ENCODE peak calls at places on chromosomes 4 and X, in seven cellular contexts. K is astrocyte of the spinal cord, S is WERI-Rb-1, W is right atrium auricular region, X is right cardiac atrium, G is small intestine, D is HFF-Myc. L is an unnamed sample.

GRCh38 chrX:74419861-74420193 is 1.5 kb upstream of the SLC16A2 start:
- DNase-seq in K (no peak), X (no peak), G (peak; percentile 30), W (no peak), S (peak; percentile 10), D (no peak), L (no peak)

GRCh38 chr4:152047451-152047850 is 286.6 kb upstream of the GATB start:
- DNase-seq in G (no peak), K (no peak), S (no peak), X (no peak), W (no peak), D (no peak), L (no peak)

GRCh38 chr4:145177906-145178538 is 2.4 kb downstream of the OTUD4 start:
- DNase-seq in W (no peak), K (peak; percentile 43), D (no peak), S (no peak), G (peak; percentile 73), X (no peak), L (no peak)

GRCh38 chrX:72306851-72307645 is 1.3 kb upstream of the CITED1 start:
- DNase-seq in X (peak; percentile 82), K (peak; percentile 73), D (no peak), S (peak; percentile 86), G (peak; percentile 51), W (peak; percentile 60), L (no peak)

GRCh38 chr4:106058919-106059318 is 163.6 kb downstream of the NPNT start:
- DNase-seq in K (no peak), D (no peak), S (no peak), X (no peak), G (no peak), W (no peak), L (no peak)

GRCh38 chr4:155999743-156000142 is 46.1 kb upstream of the CTSO start:
- DNase-seq in D (no peak), G (no peak), K (peak; percentile 32), X (peak; percentile 52), S (peak; percentile 45), W (no peak), L (no peak)

GRCh38 chr4:87632469-87632868 is 17.6 kb upstream of the DMP1 start:
- DNase-seq in W (no peak), X (no peak), K (peak; percentile 5), S (no peak), G (no peak), D (no peak), L (no peak)

GRCh38 chr4:118014831-118015230 is 19.5 kb upstream of the NDST3 start:
- DNase-seq in K (no peak), G (no peak), X (no peak), S (no peak), W (no peak), D (no peak), L (no peak)

GRCh38 chrX:134454506-134454905 is 5.5 kb upstream of the HPRT1 start:
- DNase-seq in D (no peak), W (no peak), S (no peak), X (no peak), K (no peak), G (no peak), L (no peak)

GRCh38 chr4:8136529-8136928 is 22.1 kb downstream of the ABLIM2 start:
- DNase-seq in K (no peak), D (no peak), G (no peak), X (peak; percentile 24), S (no peak), W (no peak), L (no peak)

GRCh38 chr4:55365347-55365728 is 19.3 kb downstream of the SRD5A3 start:
- DNase-seq in G (no peak), S (no peak), X (no peak), K (no peak), W (peak; percentile 44), D (no peak), L (no peak)

GRCh38 chrX:9207142-9207541 is 173.2 kb upstream of the FAM9B start:
- DNase-seq in S (no peak), W (no peak), X (peak; percentile 62), G (no peak), K (no peak), D (no peak), L (no peak)

GRCh38 chrX:109839694-109840358 is 106.8 kb upstream of the ACSL4 start:
- DNase-seq in G (no peak), W (no peak), D (no peak), K (peak; percentile 38), X (peak; percentile 43), S (peak; percentile 10), L (no peak)

GRCh38 chr4:77284036-77284435 is 127.0 kb downstream of the CCNG2 start:
- DNase-seq in X (no peak), W (no peak), S (no peak), K (no peak), G (no peak), D (no peak), L (no peak)

GRCh38 chr4:186912606-186913005 is 188.9 kb upstream of the FAT1 start:
- DNase-seq in D (no peak), X (no peak), S (no peak), G (no peak), K (no peak), W (no peak), L (no peak)

GRCh38 chrX:17613979-17614572 is 123.2 kb upstream of the SCML1 start:
- DNase-seq in K (peak; percentile 84), X (no peak), D (no peak), G (no peak), W (no peak), S (no peak), L (peak; percentile 21)

DNA sequence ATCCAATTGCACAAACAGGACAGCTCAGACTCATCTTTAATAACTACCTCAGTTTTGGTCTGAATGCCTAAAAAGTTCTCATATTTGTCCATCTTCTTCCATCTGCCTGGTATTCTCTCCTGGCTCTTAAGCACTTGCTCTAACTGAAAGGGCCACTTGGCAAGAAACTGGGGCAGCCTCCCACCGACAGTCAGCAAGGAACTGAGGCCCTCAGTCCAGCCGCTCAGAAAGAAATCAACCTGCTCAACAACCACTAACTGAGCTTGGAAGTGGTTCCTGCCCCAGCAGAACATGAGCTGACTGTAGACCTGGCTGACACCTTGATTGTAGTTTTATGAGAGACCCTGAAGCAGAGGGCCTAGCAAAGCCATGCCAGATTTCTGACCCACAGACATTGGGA is 84.4 kb downstream of the PPEF2 start:
- DNase-seq in D (no peak), W (no peak), K (no peak), S (no peak), G (no peak), X (no peak), L (no peak)
- H3K4me3 ChIP-seq in D (no peak overlapping the region), W (no peak overlapping the region), K (no peak overlapping the region), S (no peak overlapping the region), G (no peak overlapping the region), X (no peak overlapping the region), L (no peak overlapping the region)

GRCh38 chrX:46865281-46865680 is 28.4 kb downstream of the RP2 start:
- DNase-seq in X (no peak), D (peak; percentile 20), K (peak; percentile 56), S (no peak), G (no peak), W (no peak), L (no peak)
- H3K4me3 ChIP-seq in X (no peak overlapping the region), D (no peak overlapping the region), K (no peak overlapping the region), S (no peak overlapping the region), G (no peak overlapping the region), W (no peak overlapping the region), L (no peak overlapping the region)

GRCh38 chr4:73870778-73871177 is 1.6 kb downstream of the CXCL1 start:
- DNase-seq in X (no peak), S (no peak), W (no peak), D (no peak), G (no peak), K (no peak), L (no peak)
- H3K4me3 ChIP-seq in X (no peak overlapping the region), S (no peak overlapping the region), W (no peak overlapping the region), D (no peak overlapping the region), G (no peak overlapping the region), K (peak overlapping the region; percentile 63), L (no peak overlapping the region)

GRCh38 chr4:163343604-163344146 is at the start of gene NPY5R:
- DNase-seq in S (peak; percentile 22), K (no peak), W (no peak), X (peak; percentile 58), G (no peak), D (no peak), L (no peak)

DNA sequence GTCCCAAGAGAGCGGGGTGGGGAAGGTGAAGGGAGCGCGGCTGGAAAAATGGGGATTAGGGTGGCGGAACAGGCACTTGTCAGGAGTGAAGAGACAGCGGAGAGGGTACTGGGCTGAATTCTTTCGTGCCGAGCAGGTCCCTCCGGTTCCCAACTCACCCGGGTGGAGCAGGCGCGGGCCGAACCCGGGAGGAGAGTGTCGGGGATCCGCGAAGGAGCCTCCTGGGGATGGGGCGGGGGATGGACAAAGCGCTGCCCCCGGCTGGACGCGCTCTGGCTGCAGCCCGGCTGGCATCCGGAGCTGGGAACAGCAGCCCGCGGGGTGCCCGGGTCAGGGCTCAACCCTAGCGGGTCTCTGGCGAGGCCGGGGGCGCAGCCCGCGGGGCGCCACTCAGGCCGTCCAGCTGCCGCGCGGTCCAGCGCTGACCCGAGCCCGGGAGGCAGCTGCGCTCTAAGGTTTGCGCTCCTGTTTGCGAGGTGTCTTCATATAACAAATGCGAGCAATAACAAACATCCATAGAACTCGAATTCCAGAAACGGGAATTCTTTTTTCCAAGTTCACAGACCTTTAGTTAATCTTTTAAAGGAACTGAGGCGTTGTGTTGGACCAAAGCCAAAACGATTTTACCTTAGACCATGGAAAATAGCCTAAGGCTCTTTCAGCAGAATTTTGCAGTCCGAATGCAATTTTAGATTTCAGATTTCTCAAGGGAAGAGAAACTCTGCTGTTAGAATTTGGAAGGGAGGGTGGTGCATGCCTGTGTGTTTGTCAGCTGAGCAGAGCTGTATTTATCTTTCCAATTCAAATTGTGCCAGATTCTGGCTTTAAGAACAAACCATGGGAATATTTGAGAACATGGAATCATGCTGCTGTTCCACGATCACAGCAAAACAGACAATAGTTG is 707 bp downstream of the NPY5R start:
- DNase-seq in S (peak; percentile 38), X (peak; percentile 68), K (peak; percentile 10), W (no peak), G (no peak), D (no peak), L (no peak)
- H3K4me3 ChIP-seq in S (peak overlapping the region; percentile 67), X (peak overlapping the region; percentile 51), K (peak overlapping the region; percentile 38), W (peak overlapping the region; percentile 52), G (no peak overlapping the region), D (no peak overlapping the region), L (no peak overlapping the region)